ENCODE peak calls at places on chromosomes 5 and 9, in four cellular contexts. G, N, O and J are unnamed samples. For H3K4me1, the result is how much of the 10 kb centered on the place peaks cover.

GRCh38 chr5:149604321-149604720 is 23.0 kb downstream of the ARHGEF37 start:
- DNase-seq in O (no peak), G (no peak), N (no peak), J (no peak)

GRCh38 chr9:34125681-34126206 is 754 bp downstream of the DCAF12 start:
- DNase-seq in G (peak), O (no peak), N (peak), J (no peak)

GRCh38 chr5:79091064-79091463 is 20.5 kb upstream of the BHMT start:
- DNase-seq in N (no peak), G (no peak), O (no peak), J (no peak)

GRCh38 chr9:109098221-109098959 is 21.4 kb downstream of the TMEM245 start:
- DNase-seq in O (peak), N (peak), G (no peak), J (no peak)

GRCh38 chr9:3337515-3337914 is 188.3 kb downstream of the RFX3 start:
- DNase-seq in G (no peak), N (no peak), O (no peak), J (no peak)

GRCh38 chr9:87099383-87099782 is 152.1 kb upstream of the GAS1 start:
- DNase-seq in G (no peak), O (peak), N (no peak), J (no peak)

GRCh38 chr9:102514541-102514940 is 480.6 kb upstream of the CYLC2 start:
- DNase-seq in O (no peak), N (no peak), G (no peak), J (no peak)

GRCh38 chr9:104780796-104781395 is 17.0 kb downstream of the NIPSNAP3B start:
- DNase-seq in N (no peak), G (peak), O (peak), J (no peak)

GRCh38 chr5:177366528-177367322 is 9.0 kb downstream of the RGS14 start:
- DNase-seq in O (no peak), G (peak), N (peak), J (no peak)

GRCh38 chr9:91785403-91785917 is 164.6 kb downstream of the ROR2 start:
- DNase-seq in G (no peak), N (no peak), O (no peak), J (no peak)

GRCh38 chr9:4299006-4299795 is 667 bp downstream of the GLIS3 start:
- DNase-seq in N (peak), G (no peak), O (peak), J (no peak)

GRCh38 chr9:97873877-97874276 is 20.9 kb downstream of the FOXE1 start:
- DNase-seq in G (no peak), O (peak), N (no peak), J (no peak)

DNA sequence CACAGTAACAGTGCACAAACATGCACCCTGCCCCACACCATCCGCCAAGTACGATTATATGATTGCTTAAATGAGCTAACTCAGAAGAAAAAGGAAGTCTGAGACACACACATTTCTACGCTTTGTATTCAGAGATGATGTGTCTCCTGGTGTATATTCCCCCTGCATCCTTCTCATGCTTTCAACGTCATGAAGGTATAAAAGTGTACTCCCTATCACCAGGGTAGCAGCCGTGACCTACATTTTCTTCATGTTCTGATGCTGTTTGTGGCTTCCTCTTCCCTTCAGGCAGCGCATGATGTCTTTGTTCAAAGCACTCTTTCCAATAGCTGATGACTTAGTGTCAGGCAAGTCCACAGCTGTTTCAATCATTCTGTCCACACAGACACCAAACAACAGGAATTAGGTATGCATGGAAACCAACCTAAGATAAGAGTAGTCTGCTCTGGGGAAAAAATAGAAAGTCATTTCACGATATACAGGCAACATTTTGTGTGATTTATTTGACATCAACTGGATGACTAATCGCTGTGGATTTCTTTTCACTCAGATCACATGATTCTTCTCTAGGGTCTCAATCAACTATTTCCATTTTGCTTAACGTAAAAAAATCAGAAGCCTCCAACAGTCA is 269.4 kb upstream of the PTGER4 start:
- DNase-seq in O (peak), G (no peak), N (no peak), J (peak)
- H2AFZ ChIP-seq in O (no peak), G (no peak), N (no peak), J (no peak)

GRCh38 chr9:130193119-130193518 is 20.9 kb downstream of the NCS1 start:
- DNase-seq in N (peak), G (no peak), O (no peak), J (no peak)

GRCh38 chr9:130194406-130194932 is 22.3 kb downstream of the NCS1 start:
- DNase-seq in G (no peak), O (no peak), N (no peak), J (no peak)

GRCh38 chr9:130195638-130196037 is 23.4 kb downstream of the NCS1 start:
- DNase-seq in G (no peak), N (no peak), O (no peak), J (no peak)

GRCh38 chr9:130192600-130192999 is 20.4 kb downstream of the NCS1 start:
- DNase-seq in N (no peak), G (no peak), O (no peak), J (no peak)

DNA sequence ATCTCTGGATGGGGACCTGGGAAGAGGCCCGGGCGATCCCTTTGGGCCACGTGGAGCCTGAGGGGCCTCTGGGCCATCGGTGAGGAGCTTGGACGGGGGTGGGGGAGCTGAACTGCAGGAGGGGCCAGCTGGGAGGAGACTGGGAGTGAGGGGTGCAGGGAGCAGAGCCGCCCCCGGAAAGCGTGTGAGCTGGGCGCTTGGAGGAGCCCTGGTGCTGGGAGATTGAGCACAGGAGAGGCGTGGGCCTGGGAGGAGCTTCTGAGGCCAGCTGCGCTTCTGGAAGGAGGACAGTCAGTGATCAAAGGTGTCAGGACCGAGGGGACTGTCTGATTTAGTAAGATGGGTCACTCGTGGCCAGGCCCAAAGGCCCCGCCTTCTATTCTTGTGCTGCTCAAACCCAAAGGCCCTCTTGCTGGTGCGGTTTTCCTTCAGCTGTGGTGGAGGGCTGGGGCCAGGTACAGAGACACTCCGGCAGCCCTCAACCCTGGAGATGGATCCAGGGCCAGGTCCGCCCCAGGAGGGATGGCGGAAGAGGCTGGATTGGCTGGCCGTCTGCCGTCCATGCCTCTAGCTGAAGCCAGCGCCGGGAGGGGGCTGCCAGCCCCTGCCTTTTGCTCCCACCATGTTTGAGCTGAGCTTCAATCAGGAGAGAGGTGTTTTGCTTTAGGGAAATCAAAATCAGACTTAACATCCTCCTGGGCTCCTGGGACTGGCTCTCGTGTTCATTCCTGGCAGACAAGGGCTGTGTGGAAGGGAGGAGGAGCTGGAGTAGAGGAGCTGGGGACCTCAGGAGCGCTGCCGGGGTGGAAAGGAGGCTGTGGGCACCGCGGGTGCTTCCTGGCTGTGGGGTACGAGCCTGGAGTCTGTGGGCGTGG is 21.6 kb downstream of the NCS1 start:
- DNase-seq in N (peak), O (no peak), G (no peak), J (no peak)
- H3K4me1 ChIP-seq in N (under half), O (under half), G (under half), J (under half)

DNA sequence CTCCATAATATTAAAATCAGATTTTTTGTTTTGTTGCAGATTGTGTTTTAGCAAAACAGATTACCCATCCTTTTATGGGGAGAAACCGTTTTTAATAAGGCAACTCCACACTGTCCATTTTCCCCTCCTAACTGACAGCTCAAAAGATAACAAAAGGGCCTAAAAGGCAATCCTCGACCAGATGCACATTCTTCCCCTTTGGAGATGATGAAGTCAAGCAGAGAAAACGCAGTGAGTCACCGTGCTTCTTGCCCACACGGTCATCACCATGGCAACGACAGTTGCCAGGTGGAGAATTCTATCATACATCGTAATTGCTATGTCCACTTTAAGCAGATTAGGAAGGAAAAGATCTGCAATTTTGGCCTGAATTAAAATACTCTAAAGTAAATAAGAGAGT is 96.4 kb downstream of the DIRAS2 start:
- DNase-seq in O (peak), G (no peak), N (peak), J (peak)
- H2AFZ ChIP-seq in O (no peak), G (no peak), N (no peak), J (no peak)

GRCh38 chr9:32596936-32597335 is 24.0 kb upstream of the NDUFB6 start:
- DNase-seq in N (no peak), O (no peak), G (no peak), J (no peak)

GRCh38 chr9:32590898-32591297 is 17.9 kb upstream of the NDUFB6 start:
- DNase-seq in O (peak), G (no peak), N (no peak), J (no peak)

GRCh38 chr9:32590476-32590875 is 17.5 kb upstream of the NDUFB6 start:
- DNase-seq in O (no peak), N (no peak), G (no peak), J (no peak)

GRCh38 chr9:32596096-32596865 is 23.3 kb upstream of the NDUFB6 start:
- DNase-seq in N (no peak), O (no peak), G (no peak), J (no peak)
- H3K4me1 ChIP-seq in N (under half), O (under half), G (under half), J (under half)

GRCh38 chr5:136101884-136102283 is 30.8 kb upstream of the SMAD5 start:
- DNase-seq in N (no peak), G (no peak), O (no peak), J (no peak)

GRCh38 chr5:136103118-136103517 is 29.5 kb upstream of the SMAD5 start:
- DNase-seq in G (no peak), N (no peak), O (no peak), J (no peak)

GRCh38 chr5:136108131-136108739 is 24.4 kb upstream of the SMAD5 start:
- DNase-seq in N (no peak), O (no peak), G (no peak), J (no peak)

GRCh38 chr5:136106351-136106750 is 26.3 kb upstream of the SMAD5 start:
- DNase-seq in O (no peak), G (no peak), N (no peak), J (no peak)

GRCh38 chr5:136104311-136104975 is 28.2 kb upstream of the SMAD5 start:
- DNase-seq in N (no peak), G (no peak), O (no peak), J (no peak)
- H2AFZ ChIP-seq in N (peak), G (no peak), O (no peak), J (peak)

DNA sequence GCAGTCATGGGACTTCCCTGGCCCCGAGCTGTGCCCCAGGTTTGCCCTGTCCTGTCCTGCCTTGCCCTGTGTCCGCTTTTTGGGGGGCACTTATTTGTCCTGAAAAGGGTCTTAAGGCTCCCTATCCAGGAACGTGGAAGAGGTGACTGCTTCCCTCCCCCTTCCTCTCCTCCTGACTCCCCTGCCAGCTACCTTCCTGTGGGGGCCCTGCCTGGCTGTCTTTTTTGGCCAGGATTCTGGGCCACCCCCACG is 6.5 kb upstream of the KLF9 start:
- DNase-seq in G (no peak), N (no peak), O (no peak), J (no peak)
- H3K4me1 ChIP-seq in G (under half), N (under half), O (under half), J (under half)

DNA sequence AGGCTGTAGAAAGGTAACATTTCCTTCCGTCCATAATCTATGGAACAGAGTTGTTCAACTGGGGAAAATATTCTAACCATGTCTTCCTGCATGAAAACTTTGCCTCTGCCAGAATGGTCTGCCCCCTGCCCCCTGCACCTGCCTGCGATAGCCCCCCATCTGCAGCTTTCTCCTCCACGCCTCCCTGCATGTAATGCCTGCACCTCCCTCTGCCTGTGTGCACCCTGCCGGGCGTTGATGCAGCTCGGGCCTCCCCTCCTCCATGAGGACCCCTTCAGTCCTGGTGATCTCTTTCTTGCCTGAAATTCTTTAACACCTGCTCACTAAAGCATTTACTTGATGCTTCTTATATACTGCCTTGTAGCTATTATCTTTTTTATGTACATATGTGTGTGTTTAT is 266.2 kb downstream of the ARHGEF28 start:
- DNase-seq in O (no peak), G (no peak), N (no peak), J (no peak)
- H2AFZ ChIP-seq in O (no peak), G (no peak), N (no peak), J (no peak)

GRCh38 chr5:14217587-14217986 is 74.4 kb downstream of the TRIO start:
- DNase-seq in N (no peak), O (no peak), G (no peak), J (no peak)

GRCh38 chr5:14219800-14220512 is 76.8 kb downstream of the TRIO start:
- DNase-seq in O (no peak), G (no peak), N (no peak), J (no peak)

GRCh38 chr5:14218897-14219573 is 75.9 kb downstream of the TRIO start:
- DNase-seq in N (no peak), O (no peak), G (no peak), J (no peak)

GRCh38 chr5:14218011-14218410 is 74.9 kb downstream of the TRIO start:
- DNase-seq in O (no peak), N (no peak), G (no peak), J (no peak)

GRCh38 chr5:14218480-14218879 is 75.3 kb downstream of the TRIO start:
- DNase-seq in O (no peak), N (no peak), G (no peak), J (no peak)
- H3K4me1 ChIP-seq in O (under half), N (half or more), G (under half), J (under half)

GRCh38 chr9:292915-293314 is 78.2 kb downstream of the DOCK8 start:
- DNase-seq in G (no peak), N (no peak), O (no peak), J (no peak)

GRCh38 chr9:297795-298119 is 83.1 kb downstream of the DOCK8 start:
- DNase-seq in N (no peak), G (no peak), O (no peak), J (no peak)

GRCh38 chr9:297104-297794 is 82.6 kb downstream of the DOCK8 start:
- DNase-seq in G (peak), N (no peak), O (peak), J (no peak)
- H2AFZ ChIP-seq in G (no peak), N (no peak), O (no peak), J (no peak)

GRCh38 chr5:161134123-161134522 is 282.1 kb upstream of the ATP10B start:
- DNase-seq in G (no peak), O (no peak), N (no peak), J (no peak)

GRCh38 chr5:161138751-161139455 is 286.9 kb upstream of the ATP10B start:
- DNase-seq in G (no peak), N (no peak), O (no peak), J (no peak)
- H3K4me1 ChIP-seq in G (under half), N (under half), O (under half), J (under half)